ENCODE peak calls at places on chromosomes 6 and 20, in ten cellular contexts. C is hepatocyte, P is left ventricle myocardium inferior, G is foreskin keratinocyte, E is suprapubic skin, Z is spleen, R is cardiac muscle cell, Y is K562, A is IMR-90, B is lung. M is an unnamed sample. For H3K4me1, the result is how much of the 10 kb centered on the place peaks cover.

GRCh38 chr6:154501287-154501868 is 9.1 kb downstream of the CNKSR3 start:
- DNase-seq in C (no peak), P (no peak), G (no peak), E (no peak), Z (no peak), R (no peak), Y (no peak), A (no peak), B (no peak), M (no peak)

GRCh38 chr20:15582146-15582776 is 991.0 kb downstream of the KIF16B start:
- DNase-seq in C (no peak), P (no peak), G (peak), E (no peak), Z (no peak), R (no peak), Y (no peak), A (peak), B (no peak), M (no peak)

GRCh38 chr6:18211338-18211737 is 53.0 kb downstream of the DEK start:
- DNase-seq in C (no peak), P (no peak), G (no peak), E (no peak), Z (no peak), R (no peak), Y (no peak), A (no peak), B (no peak), M (no peak)

GRCh38 chr6:15327271-15327670 is 81.4 kb downstream of the JARID2 start:
- DNase-seq in C (no peak), P (no peak), G (no peak), E (no peak), Z (no peak), R (no peak), Y (peak), A (no peak), B (peak), M (peak)

GRCh38 chr6:39269971-39270370 is 40.7 kb upstream of the KCNK5 start:
- DNase-seq in C (peak), P (no peak), G (no peak), E (no peak), Z (no peak), R (no peak), Y (no peak), A (no peak), B (no peak), M (no peak)

GRCh38 chr6:117389227-117390057 is 36.3 kb downstream of the ROS1 start:
- DNase-seq in C (peak), P (no peak), G (peak), E (no peak), Z (no peak), R (peak), Y (no peak), A (no peak), B (no peak), M (no peak)

GRCh38 chr20:35176132-35176531 is 4.3 kb downstream of the PROCR start:
- DNase-seq in C (no peak), P (no peak), G (no peak), E (no peak), Z (no peak), R (no peak), Y (no peak), A (no peak), B (no peak), M (no peak)

GRCh38 chr6:112366695-112367546 is 19.8 kb downstream of the RFPL4B start:
- DNase-seq in C (no peak), P (no peak), G (no peak), E (no peak), Z (peak), R (no peak), Y (no peak), A (no peak), B (no peak), M (peak)

GRCh38 chr6:32945106-32945761 is 4.4 kb upstream of the HLA-DMB start:
- DNase-seq in C (no peak), P (no peak), G (no peak), E (no peak), Z (peak), R (no peak), Y (no peak), A (peak), B (no peak), M (no peak)

GRCh38 chr6:33927551-33927950 is 123.7 kb upstream of the MLN start:
- DNase-seq in C (no peak), P (no peak), G (peak), E (no peak), Z (no peak), R (peak), Y (no peak), A (peak), B (no peak), M (no peak)

GRCh38 chr6:46340246-46340645 is 151.0 kb downstream of the RCAN2 start:
- DNase-seq in C (no peak), P (no peak), G (no peak), E (no peak), Z (no peak), R (no peak), Y (peak), A (no peak), B (no peak), M (no peak)

GRCh38 chr6:53066059-53066406 is 829 bp downstream of the FBXO9 start:
- DNase-seq in C (peak), P (peak), G (no peak), E (peak), Z (peak), R (peak), Y (peak), A (peak), B (peak), M (peak)

GRCh38 chr6:5373430-5373829 is 112.1 kb downstream of the FARS2 start:
- DNase-seq in C (no peak), P (no peak), G (no peak), E (no peak), Z (no peak), R (no peak), Y (no peak), A (no peak), B (no peak), M (no peak)

GRCh38 chr20:38060536-38060935 is 27.0 kb downstream of the RPRD1B start:
- DNase-seq in C (no peak), P (no peak), G (no peak), E (no peak), Z (no peak), R (peak), Y (no peak), A (peak), B (no peak), M (no peak)

GRCh38 chr6:35955071-35955470 is 34.2 kb upstream of the SRPK1 start:
- DNase-seq in C (no peak), P (no peak), G (peak), E (no peak), Z (no peak), R (no peak), Y (no peak), A (peak), B (no peak), M (no peak)

GRCh38 chr6:132004668-132005067 is 53.5 kb upstream of the CCN2 start:
- DNase-seq in C (no peak), P (no peak), G (no peak), E (no peak), Z (no peak), R (no peak), Y (no peak), A (peak), B (no peak), M (no peak)

GRCh38 chr20:5719861-5720401 is 30.3 kb upstream of the SHLD1 start:
- DNase-seq in C (no peak), P (no peak), G (no peak), E (no peak), Z (no peak), R (peak), Y (peak), A (peak), B (no peak), M (peak)

DNA sequence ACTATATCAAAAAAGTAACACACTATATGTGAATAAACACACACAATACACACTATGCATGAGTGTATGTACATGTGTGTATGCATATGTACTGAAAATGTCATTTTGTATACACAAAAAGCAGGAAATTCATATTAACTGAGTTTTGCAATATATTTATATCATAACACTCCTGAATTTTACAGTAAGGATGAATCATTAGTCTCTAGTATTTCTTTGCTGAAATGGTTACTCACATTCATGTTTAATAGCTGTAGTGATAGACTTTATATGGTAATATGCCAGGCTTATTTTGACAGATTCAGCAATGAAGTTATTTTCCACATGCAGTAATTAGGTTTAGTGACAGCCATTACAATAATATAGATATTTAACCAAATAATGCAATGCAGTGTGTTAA is 1216.2 kb upstream of the CITED2 start:
- DNase-seq in C (no peak), P (no peak), G (peak), E (no peak), Z (no peak), R (peak), Y (no peak), A (peak), B (no peak), M (no peak)
- H3K4me1 ChIP-seq in C (under half), P (under half), G (under half), E (under half), Z (under half), R (under half), Y (under half), A (under half), B (under half), M (under half)

GRCh38 chr6:2768696-2769095 is 3.5 kb downstream of the WRNIP1 start:
- DNase-seq in C (no peak), P (no peak), G (no peak), E (no peak), Z (no peak), R (no peak), Y (no peak), A (no peak), B (no peak), M (no peak)
- H3K27ac ChIP-seq in C (no peak), P (peak), G (no peak), E (no peak), Z (no peak), R (no peak), Y (no peak), A (peak), B (no peak), M (peak)

GRCh38 chr6:159060107-159060506 is 15.3 kb upstream of the TAGAP start:
- DNase-seq in C (no peak), P (no peak), G (no peak), E (no peak), Z (no peak), R (no peak), Y (no peak), A (no peak), B (no peak), M (no peak)
- H3K4me1 ChIP-seq in C (under half), P (under half), G (under half), E (under half), Z (half or more), R (under half), Y (under half), A (under half), B (under half), M (under half)

GRCh38 chr20:44716309-44717106 is 1.3 kb downstream of the CCN5 start:
- DNase-seq in C (no peak), P (no peak), G (no peak), E (no peak), Z (no peak), R (no peak), Y (no peak), A (no peak), B (no peak), M (no peak)

GRCh38 chr20:44717986-44718385 is 2.8 kb downstream of the CCN5 start:
- DNase-seq in C (no peak), P (no peak), G (no peak), E (no peak), Z (no peak), R (no peak), Y (peak), A (no peak), B (no peak), M (no peak)

GRCh38 chr20:44714102-44714700 is 968 bp upstream of the CCN5 start:
- DNase-seq in C (no peak), P (no peak), G (no peak), E (no peak), Z (no peak), R (no peak), Y (no peak), A (no peak), B (no peak), M (peak)

GRCh38 chr20:44715495-44716308 is 533 bp downstream of the CCN5 start:
- DNase-seq in C (no peak), P (no peak), G (no peak), E (no peak), Z (no peak), R (no peak), Y (no peak), A (no peak), B (no peak), M (no peak)

DNA sequence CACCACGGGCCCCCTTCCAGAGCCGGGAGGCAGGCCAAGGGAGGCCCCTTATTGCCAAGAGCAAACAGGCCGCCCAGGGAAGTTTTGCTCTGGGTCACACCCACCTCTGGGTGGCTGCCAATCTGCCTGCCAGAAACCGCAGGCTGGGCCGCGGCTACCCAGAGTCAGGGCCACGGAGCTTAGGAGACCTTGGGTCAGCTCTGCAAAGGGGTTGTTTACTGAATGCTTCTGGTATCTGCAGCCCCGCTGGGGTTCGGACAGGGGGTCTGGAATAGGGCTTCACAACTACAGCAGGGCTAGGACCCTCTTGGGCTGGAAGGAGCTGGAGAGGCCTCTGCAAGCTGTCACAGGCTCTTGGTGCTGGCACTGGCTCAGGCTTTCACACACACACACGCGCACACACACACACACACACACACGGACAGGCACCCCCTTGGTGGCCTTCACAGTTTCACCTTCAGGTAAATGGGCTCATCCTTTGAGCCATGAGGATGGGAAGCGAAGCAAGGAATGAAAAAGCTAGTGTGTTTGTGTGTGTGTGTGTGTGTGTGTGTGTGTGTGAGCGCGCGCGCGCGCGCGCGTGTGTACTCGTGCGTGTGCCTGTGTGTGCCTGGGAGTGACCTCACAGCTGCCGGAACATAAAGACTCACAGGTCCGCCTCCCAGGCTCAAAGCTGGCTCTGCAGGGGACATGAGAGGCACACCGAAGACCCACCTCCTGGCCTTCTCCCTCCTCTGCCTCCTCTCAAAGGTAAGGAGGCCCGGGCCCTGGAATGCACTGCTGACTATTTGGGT is at the start of gene CCN5:
- DNase-seq in C (peak), P (peak), G (peak), E (peak), Z (peak), R (peak), Y (peak), A (peak), B (peak), M (peak)
- H3K27ac ChIP-seq in C (no peak), P (peak), G (no peak), E (peak), Z (peak), R (no peak), Y (no peak), A (peak), B (peak), M (no peak)

DNA sequence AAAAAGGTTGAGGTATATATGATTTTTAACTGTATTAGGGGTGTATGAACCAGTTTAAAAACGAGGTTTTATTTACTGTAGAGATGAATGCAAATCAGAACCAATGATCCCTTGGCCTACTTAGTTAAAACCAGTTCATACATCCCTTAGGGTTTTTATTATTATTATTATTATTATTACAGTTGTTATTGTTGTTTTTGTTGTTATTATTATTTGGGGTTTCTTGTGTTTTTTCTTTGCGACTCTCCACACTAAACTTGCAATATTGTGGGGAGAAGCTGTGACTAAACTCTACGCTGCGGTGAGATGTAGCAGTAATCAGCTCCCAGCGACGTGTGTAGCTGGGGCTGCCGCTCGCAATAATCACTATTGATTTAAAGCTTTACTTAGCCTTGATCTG is 62.2 kb downstream of the SSR1 start:
- DNase-seq in C (no peak), P (no peak), G (no peak), E (no peak), Z (no peak), R (no peak), Y (no peak), A (no peak), B (no peak), M (no peak)
- H3K4me1 ChIP-seq in C (under half), P (under half), G (under half), E (under half), Z (under half), R (under half), Y (under half), A (under half), B (under half), M (under half)

GRCh38 chr20:63651942-63652191 is 1.4 kb downstream of the STMN3 start:
- DNase-seq in C (no peak), P (no peak), G (no peak), E (no peak), Z (peak), R (no peak), Y (peak), A (no peak), B (no peak), M (peak)

GRCh38 chr20:63653974-63654680 is 903 bp upstream of the STMN3 start:
- DNase-seq in C (no peak), P (no peak), G (no peak), E (no peak), Z (peak), R (no peak), Y (no peak), A (no peak), B (no peak), M (no peak)

GRCh38 chr20:63652192-63652980 is 838 bp downstream of the STMN3 start:
- DNase-seq in C (peak), P (peak), G (no peak), E (no peak), Z (peak), R (peak), Y (peak), A (no peak), B (no peak), M (peak)

GRCh38 chr20:63655249-63655648 is 2.0 kb upstream of the STMN3 start:
- DNase-seq in C (no peak), P (no peak), G (no peak), E (no peak), Z (no peak), R (no peak), Y (no peak), A (no peak), B (no peak), M (no peak)

DNA sequence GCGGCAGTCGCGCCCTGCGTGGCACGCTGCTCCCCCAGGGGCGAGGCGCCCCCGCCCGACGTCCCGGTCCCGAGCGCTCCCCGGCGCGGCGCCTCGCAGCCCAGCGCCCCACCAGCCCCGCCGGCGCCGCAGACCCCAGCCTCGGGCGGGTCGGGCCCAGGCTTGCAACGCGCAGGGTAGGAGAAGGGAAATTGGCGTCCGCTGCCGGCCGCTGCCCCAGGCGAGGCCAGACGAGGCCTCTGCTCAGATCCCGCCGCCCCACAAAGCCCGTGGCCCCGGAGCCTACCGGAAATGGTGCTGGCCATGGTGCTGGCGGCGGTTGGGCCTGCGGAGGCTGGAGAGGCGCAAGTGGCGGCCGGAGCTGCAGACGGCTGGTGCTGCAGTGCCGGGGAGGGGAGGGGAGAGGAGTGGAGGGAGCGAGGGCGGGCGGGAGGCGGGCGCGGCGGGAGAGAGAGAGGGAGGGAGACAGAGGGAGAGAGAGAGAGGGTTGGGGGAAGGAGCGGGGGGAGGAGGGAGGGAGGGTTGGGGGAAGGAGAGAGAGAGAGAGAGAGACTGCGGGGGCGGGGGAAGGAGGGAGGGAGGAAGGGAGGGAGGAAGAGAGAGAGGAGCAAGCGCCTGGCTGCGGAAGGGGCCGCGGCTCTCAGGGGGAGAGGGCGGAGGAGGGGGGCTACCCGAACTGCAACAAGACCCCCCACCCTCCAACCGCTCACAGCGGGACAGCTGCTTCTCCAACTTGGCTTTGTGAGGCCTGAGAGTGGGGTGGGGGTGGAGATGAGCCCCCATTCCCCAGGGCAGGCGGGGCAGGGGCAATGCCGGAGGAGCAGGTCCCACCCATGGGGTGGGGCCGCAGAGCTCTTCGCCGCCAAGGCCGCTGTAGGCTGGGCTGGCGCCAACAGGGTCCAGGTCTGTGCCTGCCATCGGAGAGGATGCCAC is at the start of gene STMN3:
- DNase-seq in C (peak), P (peak), G (peak), E (peak), Z (peak), R (peak), Y (peak), A (peak), B (peak), M (peak)
- H3K27ac ChIP-seq in C (peak), P (peak), G (no peak), E (peak), Z (peak), R (no peak), Y (peak), A (peak), B (no peak), M (peak)

M was measured in thyroid gland.